ENCODE peak calls at places on chromosomes 12 and 14, in six cellular contexts. One of them, this sample, is unnamed.

GRCh38 chr12:82479511-82479910 is 121.2 kb downstream of the METTL25 start:
- DNase-seq in neural progenitor cell: peak; percentile 20
- DNase-seq in osteoblast: no peak
- DNase-seq in CD8-positive, alpha-beta memory T cell: no peak
- DNase-seq in psoas muscle: no peak
- DNase-seq in neuronal stem cell: peak; percentile 8
- DNase-seq in this sample: no peak

GRCh38 chr12:6839482-6840201 is 1.1 kb upstream of the GNB3 start:
- DNase-seq in neural progenitor cell: peak; percentile 80
- DNase-seq in osteoblast: peak; percentile 51
- DNase-seq in CD8-positive, alpha-beta memory T cell: no peak
- DNase-seq in psoas muscle: no peak
- DNase-seq in neuronal stem cell: no peak
- DNase-seq in this sample: no peak

GRCh38 chr14:54366726-54367707 is 29.8 kb upstream of the CDKN3 start:
- DNase-seq in neural progenitor cell: peak; percentile 72
- DNase-seq in osteoblast: no peak
- DNase-seq in CD8-positive, alpha-beta memory T cell: peak; percentile 25
- DNase-seq in psoas muscle: no peak
- DNase-seq in neuronal stem cell: no peak
- DNase-seq in this sample: peak; percentile 4

GRCh38 chr12:101777476-101777875 is 38.2 kb upstream of the SYCP3 start:
- DNase-seq in neural progenitor cell: no peak
- DNase-seq in osteoblast: no peak
- DNase-seq in CD8-positive, alpha-beta memory T cell: no peak
- DNase-seq in psoas muscle: no peak
- DNase-seq in neuronal stem cell: no peak
- DNase-seq in this sample: no peak

GRCh38 chr14:69571879-69572633 is 2.6 kb downstream of the CCDC177 start:
- DNase-seq in neural progenitor cell: no peak
- DNase-seq in osteoblast: peak; percentile 87
- DNase-seq in CD8-positive, alpha-beta memory T cell: no peak
- DNase-seq in psoas muscle: peak; percentile 28
- DNase-seq in neuronal stem cell: no peak
- DNase-seq in this sample: no peak

GRCh38 chr12:90036641-90037040 is 328.0 kb upstream of the ATP2B1 start:
- DNase-seq in neural progenitor cell: no peak
- DNase-seq in osteoblast: peak; percentile 57
- DNase-seq in CD8-positive, alpha-beta memory T cell: no peak
- DNase-seq in psoas muscle: no peak
- DNase-seq in neuronal stem cell: no peak
- DNase-seq in this sample: no peak

GRCh38 chr14:73344304-73344703 is 107.0 kb downstream of the PAPLN start:
- DNase-seq in neural progenitor cell: no peak
- DNase-seq in osteoblast: no peak
- DNase-seq in CD8-positive, alpha-beta memory T cell: no peak
- DNase-seq in psoas muscle: no peak
- DNase-seq in neuronal stem cell: no peak
- DNase-seq in this sample: no peak

GRCh38 chr12:26422839-26423398 is 227.5 kb downstream of the SSPN start:
- DNase-seq in neural progenitor cell: no peak
- DNase-seq in osteoblast: no peak
- DNase-seq in CD8-positive, alpha-beta memory T cell: no peak
- DNase-seq in psoas muscle: no peak
- DNase-seq in neuronal stem cell: no peak
- DNase-seq in this sample: no peak

GRCh38 chr14:102966681-102967505 is 44.4 kb downstream of the AMN start:
- DNase-seq in neural progenitor cell: no peak
- DNase-seq in osteoblast: no peak
- DNase-seq in CD8-positive, alpha-beta memory T cell: no peak
- DNase-seq in psoas muscle: peak; percentile 40
- DNase-seq in neuronal stem cell: no peak
- DNase-seq in this sample: no peak

GRCh38 chr12:203462-204260 is 10.3 kb downstream of the SLC6A12 start:
- DNase-seq in neural progenitor cell: peak; percentile 82
- DNase-seq in osteoblast: peak; percentile 93
- DNase-seq in CD8-positive, alpha-beta memory T cell: no peak
- DNase-seq in psoas muscle: no peak
- DNase-seq in neuronal stem cell: peak; percentile 42
- DNase-seq in this sample: no peak

GRCh38 chr12:14396071-14396470 is 30.6 kb downstream of the ATF7IP start:
- DNase-seq in neural progenitor cell: no peak
- DNase-seq in osteoblast: no peak
- DNase-seq in CD8-positive, alpha-beta memory T cell: peak; percentile 76
- DNase-seq in psoas muscle: no peak
- DNase-seq in neuronal stem cell: no peak
- DNase-seq in this sample: no peak

GRCh38 chr12:59113831-59114273 is 193.5 kb upstream of the LRIG3 start:
- DNase-seq in neural progenitor cell: peak; percentile 92
- DNase-seq in osteoblast: peak; percentile 38
- DNase-seq in CD8-positive, alpha-beta memory T cell: no peak
- DNase-seq in psoas muscle: peak; percentile 50
- DNase-seq in neuronal stem cell: peak; percentile 80
- DNase-seq in this sample: no peak

GRCh38 chr14:89121961-89122675 is 294.9 kb downstream of the FOXN3 start:
- DNase-seq in neural progenitor cell: peak; percentile 84
- DNase-seq in osteoblast: peak; percentile 35
- DNase-seq in CD8-positive, alpha-beta memory T cell: no peak
- DNase-seq in psoas muscle: no peak
- DNase-seq in neuronal stem cell: peak; percentile 60
- DNase-seq in this sample: no peak

GRCh38 chr12:57377103-57377840 is 53.6 kb downstream of the R3HDM2 start:
- DNase-seq in neural progenitor cell: no peak
- DNase-seq in osteoblast: no peak
- DNase-seq in CD8-positive, alpha-beta memory T cell: no peak
- DNase-seq in psoas muscle: no peak
- DNase-seq in neuronal stem cell: no peak
- DNase-seq in this sample: no peak

GRCh38 chr14:71682337-71682736 is 249.9 kb upstream of the RGS6 start:
- DNase-seq in neural progenitor cell: no peak
- DNase-seq in osteoblast: peak; percentile 84
- DNase-seq in CD8-positive, alpha-beta memory T cell: no peak
- DNase-seq in psoas muscle: no peak
- DNase-seq in neuronal stem cell: no peak
- DNase-seq in this sample: no peak

GRCh38 chr12:6292606-6293005 is 17.9 kb upstream of the PLEKHG6 start:
- DNase-seq in neural progenitor cell: no peak
- DNase-seq in osteoblast: peak; percentile 90
- DNase-seq in CD8-positive, alpha-beta memory T cell: no peak
- DNase-seq in psoas muscle: no peak
- DNase-seq in neuronal stem cell: no peak
- DNase-seq in this sample: no peak

GRCh38 chr12:95228617-95229016 is 11.0 kb downstream of the VEZT start:
- DNase-seq in neural progenitor cell: no peak
- DNase-seq in osteoblast: no peak
- DNase-seq in CD8-positive, alpha-beta memory T cell: no peak
- DNase-seq in psoas muscle: no peak
- DNase-seq in neuronal stem cell: no peak
- DNase-seq in this sample: no peak
- H3K4me1 ChIP-seq in neural progenitor cell: peaks cover 9% of the 10 kb centered on the region
- H3K4me1 ChIP-seq in osteoblast: peaks cover 12% of the 10 kb centered on the region
- H3K4me1 ChIP-seq in CD8-positive, alpha-beta memory T cell: no peaks in the 10 kb centered on the region
- H3K4me1 ChIP-seq in psoas muscle: peaks cover 48% of the 10 kb centered on the region
- H3K4me1 ChIP-seq in neuronal stem cell: no peaks in the 10 kb centered on the region
- H3K4me1 ChIP-seq in this sample: no peaks in the 10 kb centered on the region

DNA sequence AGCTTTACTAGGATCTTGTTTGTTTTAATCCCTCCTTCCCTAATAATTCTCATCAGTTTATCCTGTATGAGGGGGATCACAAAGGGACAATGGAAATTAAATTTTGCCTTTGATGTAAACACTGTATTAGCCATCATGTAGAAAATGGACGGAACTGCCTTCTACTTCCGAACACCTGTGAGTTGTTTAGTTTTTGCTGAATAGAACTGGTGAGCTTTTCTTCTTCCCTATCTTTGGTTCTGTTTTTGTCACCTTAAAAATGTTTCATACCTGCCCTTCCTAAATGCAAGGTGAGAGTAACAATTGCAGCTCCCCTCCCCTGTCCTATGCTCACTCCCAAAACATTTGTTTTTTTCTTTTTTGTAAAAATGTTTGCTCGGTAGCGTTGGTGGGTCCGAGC is 7.6 kb downstream of the FOXA1 start:
- DNase-seq in neural progenitor cell: no peak
- DNase-seq in osteoblast: no peak
- DNase-seq in CD8-positive, alpha-beta memory T cell: no peak
- DNase-seq in psoas muscle: no peak
- DNase-seq in neuronal stem cell: no peak
- DNase-seq in this sample: no peak
- H3K4me3 ChIP-seq in neural progenitor cell: peak overlapping the region; percentile 47
- H3K4me3 ChIP-seq in osteoblast: no peak overlapping the region
- H3K4me3 ChIP-seq in CD8-positive, alpha-beta memory T cell: no peak overlapping the region
- H3K4me3 ChIP-seq in psoas muscle: no peak overlapping the region
- H3K4me3 ChIP-seq in neuronal stem cell: no peak overlapping the region
- H3K4me3 ChIP-seq in this sample: no peak overlapping the region

GRCh38 chr14:95402184-95402583 is 82.5 kb upstream of the CLMN start:
- DNase-seq in neural progenitor cell: no peak
- DNase-seq in osteoblast: no peak
- DNase-seq in CD8-positive, alpha-beta memory T cell: no peak
- DNase-seq in psoas muscle: no peak
- DNase-seq in neuronal stem cell: no peak
- DNase-seq in this sample: no peak
- H3K4me1 ChIP-seq in neural progenitor cell: no peaks in the 10 kb centered on the region
- H3K4me1 ChIP-seq in osteoblast: no peaks in the 10 kb centered on the region
- H3K4me1 ChIP-seq in CD8-positive, alpha-beta memory T cell: no peaks in the 10 kb centered on the region
- H3K4me1 ChIP-seq in psoas muscle: no peaks in the 10 kb centered on the region
- H3K4me1 ChIP-seq in neuronal stem cell: no peaks in the 10 kb centered on the region
- H3K4me1 ChIP-seq in this sample: no peaks in the 10 kb centered on the region

GRCh38 chr14:93055651-93056115 is 60.0 kb downstream of the ITPK1 start:
- DNase-seq in neural progenitor cell: no peak
- DNase-seq in osteoblast: no peak
- DNase-seq in CD8-positive, alpha-beta memory T cell: no peak
- DNase-seq in psoas muscle: no peak
- DNase-seq in neuronal stem cell: no peak
- DNase-seq in this sample: no peak

GRCh38 chr14:93054876-93055275 is 60.8 kb downstream of the ITPK1 start:
- DNase-seq in neural progenitor cell: no peak
- DNase-seq in osteoblast: peak; percentile 58
- DNase-seq in CD8-positive, alpha-beta memory T cell: no peak
- DNase-seq in psoas muscle: no peak
- DNase-seq in neuronal stem cell: no peak
- DNase-seq in this sample: no peak

GRCh38 chr14:93056840-93057585 is 58.7 kb downstream of the ITPK1 start:
- DNase-seq in neural progenitor cell: no peak
- DNase-seq in osteoblast: peak; percentile 92
- DNase-seq in CD8-positive, alpha-beta memory T cell: no peak
- DNase-seq in psoas muscle: no peak
- DNase-seq in neuronal stem cell: no peak
- DNase-seq in this sample: no peak

GRCh38 chr14:93057586-93058280 is 58.0 kb downstream of the ITPK1 start:
- DNase-seq in neural progenitor cell: no peak
- DNase-seq in osteoblast: peak; percentile 54
- DNase-seq in CD8-positive, alpha-beta memory T cell: no peak
- DNase-seq in psoas muscle: no peak
- DNase-seq in neuronal stem cell: no peak
- DNase-seq in this sample: no peak

DNA sequence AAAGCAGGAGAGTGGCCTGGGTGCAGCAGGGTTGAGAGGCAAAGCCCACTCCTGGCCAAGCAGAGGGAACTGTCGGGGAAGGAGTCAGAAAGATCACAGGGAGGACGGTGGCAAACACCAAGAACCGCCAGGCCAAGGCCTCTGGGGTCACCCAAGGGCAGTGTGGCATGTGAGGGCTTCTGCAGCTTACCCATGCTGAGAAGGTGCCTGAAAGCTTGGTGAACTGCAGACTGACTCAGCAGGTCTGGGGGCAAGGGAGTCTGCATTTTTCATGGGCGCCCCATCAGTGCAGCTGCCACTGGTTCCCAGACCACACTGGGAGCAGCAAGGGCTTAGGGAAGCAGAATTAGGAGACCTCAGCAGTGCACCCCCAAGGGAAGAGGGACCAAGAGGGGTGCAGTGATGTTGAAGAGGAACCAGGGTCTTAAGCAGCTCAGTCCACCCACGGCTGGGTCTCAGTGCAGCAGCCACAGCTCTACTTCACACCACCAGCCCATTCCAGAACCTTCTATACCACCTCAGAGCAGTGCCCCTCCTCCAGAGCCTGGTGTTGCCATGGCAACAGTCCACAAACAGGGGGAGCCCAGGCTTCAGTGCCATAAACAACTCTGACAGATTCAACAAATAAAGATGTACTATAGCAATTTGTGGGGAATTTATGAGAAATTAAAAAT is 59.4 kb downstream of the ITPK1 start:
- DNase-seq in neural progenitor cell: peak; percentile 58
- DNase-seq in osteoblast: peak; percentile 72
- DNase-seq in CD8-positive, alpha-beta memory T cell: peak; percentile 27
- DNase-seq in psoas muscle: no peak
- DNase-seq in neuronal stem cell: no peak
- DNase-seq in this sample: no peak
- H3K4me3 ChIP-seq in neural progenitor cell: no peak overlapping the region
- H3K4me3 ChIP-seq in osteoblast: no peak overlapping the region
- H3K4me3 ChIP-seq in CD8-positive, alpha-beta memory T cell: no peak overlapping the region
- H3K4me3 ChIP-seq in psoas muscle: no peak overlapping the region
- H3K4me3 ChIP-seq in neuronal stem cell: no peak overlapping the region
- H3K4me3 ChIP-seq in this sample: no peak overlapping the region

DNA sequence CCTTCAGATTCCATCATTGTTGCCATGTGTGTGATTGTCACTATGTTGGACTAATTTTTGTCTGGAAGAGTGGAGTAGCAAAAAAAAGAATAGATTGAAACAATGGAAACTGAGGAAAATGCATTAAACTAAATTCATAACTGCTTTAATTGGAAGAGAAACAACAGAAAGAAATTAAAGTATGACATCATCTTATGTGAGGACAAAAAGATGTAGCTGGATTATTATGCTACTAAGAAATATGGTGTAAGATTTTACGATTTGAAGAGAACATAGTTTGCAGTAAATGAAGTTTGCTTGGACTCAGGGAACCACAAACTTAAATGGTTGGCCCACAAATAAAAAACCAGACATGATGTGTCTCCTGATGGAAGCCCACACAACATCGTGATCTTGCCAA is 76.8 kb downstream of the PRKCH start:
- DNase-seq in neural progenitor cell: no peak
- DNase-seq in osteoblast: no peak
- DNase-seq in CD8-positive, alpha-beta memory T cell: no peak
- DNase-seq in psoas muscle: no peak
- DNase-seq in neuronal stem cell: no peak
- DNase-seq in this sample: no peak
- H3K4me1 ChIP-seq in neural progenitor cell: no peaks in the 10 kb centered on the region
- H3K4me1 ChIP-seq in osteoblast: no peaks in the 10 kb centered on the region
- H3K4me1 ChIP-seq in CD8-positive, alpha-beta memory T cell: peaks cover 91% of the 10 kb centered on the region
- H3K4me1 ChIP-seq in psoas muscle: peaks cover 3% of the 10 kb centered on the region
- H3K4me1 ChIP-seq in neuronal stem cell: no peaks in the 10 kb centered on the region
- H3K4me1 ChIP-seq in this sample: peaks cover 44% of the 10 kb centered on the region

GRCh38 chr12:95642583-95642982 is 91.3 kb upstream of the USP44 start:
- DNase-seq in neural progenitor cell: no peak
- DNase-seq in osteoblast: no peak
- DNase-seq in CD8-positive, alpha-beta memory T cell: no peak
- DNase-seq in psoas muscle: no peak
- DNase-seq in neuronal stem cell: no peak
- DNase-seq in this sample: no peak

GRCh38 chr12:95648990-95649791 is 97.9 kb upstream of the USP44 start:
- DNase-seq in neural progenitor cell: no peak
- DNase-seq in osteoblast: no peak
- DNase-seq in CD8-positive, alpha-beta memory T cell: no peak
- DNase-seq in psoas muscle: no peak
- DNase-seq in neuronal stem cell: no peak
- DNase-seq in this sample: no peak

GRCh38 chr12:95641299-95641947 is 90.1 kb upstream of the USP44 start:
- DNase-seq in neural progenitor cell: no peak
- DNase-seq in osteoblast: no peak
- DNase-seq in CD8-positive, alpha-beta memory T cell: no peak
- DNase-seq in psoas muscle: no peak
- DNase-seq in neuronal stem cell: no peak
- DNase-seq in this sample: no peak

GRCh38 chr12:95643251-95643650 is 92.0 kb upstream of the USP44 start:
- DNase-seq in neural progenitor cell: no peak
- DNase-seq in osteoblast: no peak
- DNase-seq in CD8-positive, alpha-beta memory T cell: no peak
- DNase-seq in psoas muscle: no peak
- DNase-seq in neuronal stem cell: no peak
- DNase-seq in this sample: no peak

GRCh38 chr12:95646781-95647184 is 95.5 kb upstream of the USP44 start:
- DNase-seq in neural progenitor cell: no peak
- DNase-seq in osteoblast: peak; percentile 86
- DNase-seq in CD8-positive, alpha-beta memory T cell: no peak
- DNase-seq in psoas muscle: no peak
- DNase-seq in neuronal stem cell: no peak
- DNase-seq in this sample: no peak
- H3K4me3 ChIP-seq in neural progenitor cell: no peak overlapping the region
- H3K4me3 ChIP-seq in osteoblast: peak overlapping the region; percentile 43
- H3K4me3 ChIP-seq in CD8-positive, alpha-beta memory T cell: no peak overlapping the region
- H3K4me3 ChIP-seq in psoas muscle: no peak overlapping the region
- H3K4me3 ChIP-seq in neuronal stem cell: no peak overlapping the region
- H3K4me3 ChIP-seq in this sample: no peak overlapping the region

This sample was measured in effector memory CD4-positive, alpha-beta T cell.